ENCODE peak calls at places on chromosomes 3 and 15, in five cellular contexts. Q is astrocyte of the cerebellum; B is heart left ventricle; O is CD8-positive, alpha-beta T cell; W is fibroblast of villous mesenchyme. M is an unnamed sample.

GRCh38 chr3:308597-309321 is 112.2 kb downstream of the CHL1 start:
- DNase-seq in Q (no peak), B (no peak), O (no peak), W (no peak), M (no peak)

GRCh38 chr3:141796436-141797166 is 33.4 kb downstream of the GRK7 start:
- DNase-seq in Q (peak; percentile 65), B (no peak), O (peak; percentile 48), W (peak; percentile 48), M (no peak)

GRCh38 chr3:13837751-13838150 is 42.1 kb downstream of the WNT7A start:
- DNase-seq in Q (no peak), B (no peak), O (no peak), W (no peak), M (no peak)

GRCh38 chr15:26773485-26773877 is 615 bp upstream of the GABRB3 start:
- DNase-seq in Q (no peak), B (no peak), O (no peak), W (no peak), M (no peak)

GRCh38 chr3:184352897-184353545 is 8.4 kb downstream of the CLCN2 start:
- DNase-seq in Q (no peak), B (no peak), O (no peak), W (no peak), M (no peak)

GRCh38 chr15:31452595-31453557 is 126.2 kb downstream of the KLF13 start:
- DNase-seq in Q (no peak), B (no peak), O (no peak), W (no peak), M (peak; percentile 56)

GRCh38 chr15:39079296-39079834 is 501.5 kb upstream of the THBS1 start:
- DNase-seq in Q (peak; percentile 15), B (no peak), O (no peak), W (peak; percentile 77), M (no peak)

GRCh38 chr15:55715355-55716076 is 27.4 kb downstream of the PRTG start:
- DNase-seq in Q (no peak), B (no peak), O (no peak), W (peak; percentile 54), M (no peak)

GRCh38 chr3:122484985-122485384 is 29.8 kb downstream of the KPNA1 start:
- DNase-seq in Q (peak; percentile 28), B (no peak), O (no peak), W (peak; percentile 76), M (no peak)

GRCh38 chr3:111924283-111924682 is 54.5 kb upstream of the ABHD10 start:
- DNase-seq in Q (no peak), B (peak; percentile 73), O (no peak), W (no peak), M (peak; percentile 87)

GRCh38 chr3:177385831-177386301 is 188.6 kb upstream of the TBL1XR1 start:
- DNase-seq in Q (no peak), B (no peak), O (no peak), W (peak; percentile 43), M (peak; percentile 57)

GRCh38 chr3:119582178-119582577 is 2.9 kb downstream of the ADPRH start:
- DNase-seq in Q (no peak), B (no peak), O (no peak), W (no peak), M (no peak)

GRCh38 chr3:135310317-135310716 is 515.3 kb downstream of the EPHB1 start:
- DNase-seq in Q (no peak), B (no peak), O (no peak), W (no peak), M (no peak)

GRCh38 chr15:80452166-80452565 is 48.0 kb downstream of the ARNT2 start:
- DNase-seq in Q (no peak), B (no peak), O (no peak), W (no peak), M (no peak)

GRCh38 chr3:8992199-8992598 is 28.9 kb upstream of the RAD18 start:
- DNase-seq in Q (no peak), B (no peak), O (no peak), W (no peak), M (no peak)

GRCh38 chr15:29196306-29196705 is 73.3 kb downstream of the NSMCE3 start:
- DNase-seq in Q (no peak), B (no peak), O (no peak), W (no peak), M (no peak)

GRCh38 chr3:173958805-173959204 is 561.3 kb downstream of the NLGN1 start:
- DNase-seq in Q (no peak), B (no peak), O (no peak), W (no peak), M (no peak)

GRCh38 chr3:52385157-52385556 is 59.7 kb downstream of the SEMA3G start:
- DNase-seq in Q (no peak), B (no peak), O (no peak), W (peak; percentile 14), M (no peak)

GRCh38 chr15:94272251-94272898 is 41.0 kb downstream of the MCTP2 start:
- DNase-seq in Q (no peak), B (no peak), O (no peak), W (peak; percentile 42), M (no peak)

GRCh38 chr15:74785716-74786032 is 3.8 kb downstream of the CSK start:
- DNase-seq in Q (no peak), B (no peak), O (no peak), W (no peak), M (no peak)

GRCh38 chr15:74786659-74787165 is 4.8 kb downstream of the CSK start:
- DNase-seq in Q (no peak), B (no peak), O (no peak), W (no peak), M (no peak)

GRCh38 chr15:74784426-74784825 is 2.5 kb downstream of the CSK start:
- DNase-seq in Q (no peak), B (no peak), O (no peak), W (no peak), M (no peak)

GRCh38 chr15:74783808-74784175 is 1.9 kb downstream of the CSK start:
- DNase-seq in Q (no peak), B (no peak), O (no peak), W (no peak), M (no peak)

DNA sequence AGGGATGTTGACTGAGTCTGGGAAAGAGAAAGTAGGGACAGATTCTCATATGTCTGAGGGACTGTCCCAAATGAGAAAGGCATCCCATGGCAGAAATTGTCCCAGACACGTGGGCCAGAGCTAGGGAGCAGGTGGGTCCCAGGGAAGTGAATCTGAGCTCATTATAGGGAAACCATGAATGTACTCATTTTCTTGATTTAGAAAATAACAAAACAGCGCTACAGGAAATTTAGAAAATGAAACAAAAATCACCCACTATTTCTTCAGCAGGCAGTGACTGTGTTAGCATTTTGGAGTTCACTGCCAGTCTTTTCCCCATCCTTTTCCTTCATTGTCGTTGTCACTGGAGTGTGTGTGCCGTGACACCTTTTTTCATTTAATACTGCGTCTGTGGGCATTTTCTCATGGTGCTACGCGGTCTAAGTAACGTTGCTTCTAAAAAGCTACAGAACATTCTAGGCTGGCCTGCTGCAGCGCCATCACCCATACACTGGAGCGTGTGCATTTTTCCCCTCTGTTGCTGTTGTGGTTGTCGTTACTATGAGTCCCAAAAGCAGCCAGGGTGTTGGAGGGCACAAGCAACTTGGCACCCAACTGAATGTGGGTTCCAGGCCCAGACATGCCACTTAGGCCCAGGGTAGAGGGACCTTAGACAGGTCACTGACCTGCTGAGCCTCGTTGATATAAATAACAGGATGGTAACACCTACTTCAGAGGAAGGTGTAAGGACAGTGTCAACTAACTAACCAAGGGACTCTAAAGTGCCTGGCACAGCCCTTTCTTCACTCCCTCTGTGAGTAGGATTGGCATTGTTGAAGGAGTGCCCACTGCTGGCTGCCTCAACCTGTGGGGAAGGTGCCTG is 3.2 kb downstream of the CSK start:
- DNase-seq in Q (no peak), B (no peak), O (no peak), W (no peak), M (no peak)
- H3K4me3 ChIP-seq in Q (no peak overlapping the region), B (no peak overlapping the region), O (peak overlapping the region; percentile 83), W (no peak overlapping the region), M (no peak overlapping the region)

DNA sequence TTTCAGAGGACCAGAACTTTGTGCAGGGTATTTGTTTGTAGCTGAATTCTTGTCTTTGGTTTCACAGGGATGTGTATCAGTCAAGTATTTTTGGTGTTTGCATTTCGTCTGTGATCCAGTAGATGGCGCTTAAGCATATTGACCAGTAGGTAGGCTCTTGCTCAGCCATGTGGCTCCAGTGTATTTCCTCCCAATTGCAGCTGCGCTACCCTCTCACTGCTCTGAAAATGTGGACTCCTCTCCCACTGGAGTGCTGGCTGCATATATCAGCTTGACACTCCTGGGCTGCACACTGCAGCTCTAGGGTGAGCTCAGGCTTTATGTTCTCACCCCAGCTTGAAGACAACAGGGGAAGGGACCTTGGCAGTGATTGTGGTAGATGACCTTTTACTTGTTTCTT is 1264.3 kb upstream of the ALCAM start:
- DNase-seq in Q (peak; percentile 22), B (no peak), O (no peak), W (peak; percentile 12), M (no peak)
- TF ChIP-seq CTCF in Q (peak; percentile 61), B (no peak), O (no peak), W (peak; percentile 30), M (no peak)

GRCh38 chr3:70184105-70184504 is 128.3 kb downstream of the MDFIC2 start:
- DNase-seq in Q (no peak), B (no peak), O (no peak), W (no peak), M (no peak)

GRCh38 chr3:70185661-70186060 is 126.8 kb downstream of the MDFIC2 start:
- DNase-seq in Q (no peak), B (no peak), O (no peak), W (no peak), M (no peak)

GRCh38 chr3:70176224-70176623 is 136.2 kb downstream of the MDFIC2 start:
- DNase-seq in Q (no peak), B (no peak), O (no peak), W (no peak), M (no peak)

GRCh38 chr3:70179111-70179510 is 133.3 kb downstream of the MDFIC2 start:
- DNase-seq in Q (no peak), B (no peak), O (no peak), W (no peak), M (no peak)

GRCh38 chr3:70180664-70181063 is 131.8 kb downstream of the MDFIC2 start:
- DNase-seq in Q (no peak), B (no peak), O (no peak), W (no peak), M (no peak)
- H3K4me3 ChIP-seq in Q (no peak overlapping the region), B (no peak overlapping the region), O (no peak overlapping the region), W (no peak overlapping the region), M (no peak overlapping the region)

DNA sequence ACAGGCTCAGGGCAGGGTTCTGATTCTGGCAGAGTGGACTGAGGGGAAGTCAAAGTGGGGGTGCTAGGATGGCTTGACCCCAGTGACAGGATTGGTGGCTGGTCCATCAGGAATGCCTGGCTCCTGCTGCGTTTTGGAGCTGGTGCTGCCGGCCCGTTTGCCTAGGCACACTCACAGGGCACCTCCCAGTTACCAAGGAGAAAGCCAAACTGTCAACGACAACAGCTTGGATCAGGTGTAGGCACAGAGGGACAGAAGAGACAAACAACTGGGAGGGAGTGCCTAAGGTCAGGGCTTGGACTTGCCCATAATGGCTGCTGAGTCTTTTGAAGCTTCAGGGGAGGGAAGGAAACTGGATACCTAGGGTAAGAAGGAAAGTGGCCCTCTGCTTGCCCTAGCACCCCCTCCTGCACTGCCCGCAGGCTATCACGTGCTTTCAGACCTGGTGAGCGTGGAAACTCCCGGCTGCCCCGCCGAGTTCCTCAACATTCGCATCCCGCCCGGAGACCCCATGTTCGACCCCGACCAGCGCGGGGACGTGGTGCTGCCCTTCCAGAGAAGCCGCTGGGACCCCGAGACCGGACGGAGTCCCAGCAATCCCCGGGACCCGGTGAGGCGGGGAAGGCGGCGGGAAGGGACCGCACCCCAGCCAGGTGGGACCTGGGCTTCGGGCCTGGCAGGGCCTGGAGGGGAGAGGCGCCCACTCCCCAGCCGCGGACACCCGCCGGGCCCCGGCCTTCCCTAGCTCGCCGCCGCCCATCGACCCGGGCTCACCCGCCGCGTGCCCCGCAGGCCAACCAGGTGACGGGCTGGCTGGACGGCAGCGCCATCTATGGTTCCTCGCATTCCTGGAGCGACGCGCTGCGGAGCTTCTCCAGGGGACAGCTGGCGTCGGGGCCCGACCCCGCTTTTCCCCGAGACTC is 5.1 kb downstream of the DUOX1 start:
- DNase-seq in Q (no peak), B (no peak), O (no peak), W (no peak), M (no peak)
- TF ChIP-seq CTCF in Q (no peak), B (no peak), O (no peak), W (no peak), M (no peak)